ENCODE peak calls at places on chromosomes 7 and 10, in six cellular contexts. S is mammary epithelial cell, H is NCI-H748 treated with DMSO at 0.1 percent for 48 hours, P is amygdala, Z is HepG2, M is colonic mucosa. O is an unnamed sample.

GRCh38 chr7:131354390-131354789 is 26.7 kb downstream of the MKLN1 start:
- DNase-seq in S (no peak), M (no peak), H (no peak), Z (no peak), P (no peak), O (no peak)

GRCh38 chr10:63430091-63430998 is 35.4 kb downstream of the JMJD1C start:
- DNase-seq in H (no peak), S (peak), M (no peak), Z (no peak), P (no peak), O (no peak)

GRCh38 chr7:156889746-156890145 is 3.2 kb downstream of the LMBR1 start:
- DNase-seq in S (no peak), Z (no peak), H (no peak), M (no peak), P (no peak), O (no peak)

GRCh38 chr10:33416209-33416608 is 81.7 kb upstream of the NRP1 start:
- DNase-seq in S (no peak), H (no peak), Z (no peak), M (no peak), P (no peak), O (no peak)

GRCh38 chr10:70404906-70405824 is 1.2 kb downstream of the EIF4EBP2 start:
- DNase-seq in M (peak), S (peak), H (no peak), P (no peak), Z (peak), O (peak)

GRCh38 chr10:18308600-18308999 is 168.4 kb downstream of the CACNB2 start:
- DNase-seq in M (no peak), P (no peak), H (no peak), Z (no peak), S (no peak), O (no peak)

GRCh38 chr7:70183278-70183677 is 585.0 kb downstream of the AUTS2 start:
- DNase-seq in P (no peak), H (peak), M (peak), S (no peak), Z (no peak), O (no peak)

GRCh38 chr10:43070121-43071085 is 6.5 kb upstream of the RET start:
- DNase-seq in S (no peak), M (no peak), H (no peak), P (no peak), Z (no peak), O (peak)

GRCh38 chr7:194257-194995 is 2.1 kb downstream of the FAM20C start:
- DNase-seq in M (peak), P (no peak), S (no peak), Z (peak), H (no peak), O (no peak)

GRCh38 chr7:122487131-122487530 is 182.6 kb upstream of the FEZF1 start:
- DNase-seq in S (no peak), H (no peak), M (no peak), Z (no peak), P (no peak), O (no peak)

GRCh38 chr7:98802088-98802780 is 67.6 kb downstream of the TMEM130 start:
- DNase-seq in M (no peak), H (peak), Z (peak), S (peak), P (peak), O (no peak)

GRCh38 chr10:26970667-26971066 is 109.9 kb upstream of the ABI1 start:
- DNase-seq in M (no peak), S (no peak), Z (no peak), P (no peak), H (no peak), O (no peak)

GRCh38 chr10:108755661-108756060 is 1167.7 kb downstream of the XPNPEP1 start:
- DNase-seq in H (no peak), P (no peak), Z (no peak), S (no peak), M (no peak), O (no peak)

GRCh38 chr7:103447073-103447960 is 1.3 kb upstream of the SLC26A5 start:
- DNase-seq in Z (peak), P (peak), M (peak), S (peak), H (peak), O (no peak)

GRCh38 chr10:79331709-79332108 is 15.6 kb upstream of the PPIF start:
- DNase-seq in Z (no peak), S (peak), P (no peak), M (no peak), H (no peak), O (peak)

GRCh38 chr7:138752568-138753518 is 45.0 kb upstream of the TMEM213 start:
- DNase-seq in Z (peak), P (no peak), H (no peak), S (peak), M (peak), O (peak)

GRCh38 chr10:91596821-91597396 is 36.0 kb downstream of the PPP1R3C start:
- DNase-seq in H (no peak), S (peak), Z (no peak), P (no peak), M (no peak), O (no peak)

GRCh38 chr10:61786728-61787127 is 114.8 kb upstream of the ARID5B start:
- DNase-seq in Z (no peak), H (no peak), P (no peak), S (peak), M (no peak), O (no peak)

GRCh38 chr10:19874791-19875190 is 58.6 kb downstream of the PLXDC2 start:
- DNase-seq in Z (no peak), M (no peak), P (no peak), S (peak), H (no peak), O (no peak)

GRCh38 chr10:103578782-103579382 is 85.4 kb downstream of the NEURL1 start:
- DNase-seq in M (peak), P (no peak), H (no peak), S (no peak), Z (peak), O (no peak)

GRCh38 chr10:14244147-14244546 is 86.6 kb downstream of the FRMD4A start:
- DNase-seq in P (no peak), H (no peak), S (no peak), Z (no peak), M (no peak), O (no peak)

GRCh38 chr10:62354941-62355340 is 19.2 kb upstream of the ZNF365 start:
- DNase-seq in M (no peak), Z (no peak), S (no peak), P (no peak), H (no peak), O (no peak)

GRCh38 chr7:47087866-47088265 is 494.0 kb downstream of the TNS3 start:
- DNase-seq in P (no peak), S (peak), Z (no peak), M (no peak), H (no peak), O (no peak)

GRCh38 chr7:131827421-131827820 is 271.0 kb upstream of the PODXL start:
- DNase-seq in M (no peak), H (no peak), Z (no peak), P (no peak), S (peak), O (no peak)

GRCh38 chr7:7569615-7570014 is 2.9 kb downstream of the MIOS start:
- DNase-seq in H (no peak), S (no peak), M (no peak), Z (no peak), P (no peak), O (no peak)

GRCh38 chr10:50431791-50432190 is 180.5 kb upstream of the ASAH2 start:
- DNase-seq in H (no peak), M (no peak), P (no peak), S (peak), Z (no peak), O (no peak)

GRCh38 chr10:5811387-5811821 is 1.8 kb downstream of the GDI2 start:
- DNase-seq in P (no peak), S (peak), M (peak), Z (peak), H (no peak), O (no peak)

GRCh38 chr7:18471476-18472160 is 23.9 kb upstream of the HDAC9 start:
- DNase-seq in Z (no peak), M (no peak), S (no peak), H (no peak), P (no peak), O (no peak)

O was measured in spleen.